ENCODE peak calls at places on chromosome 21, in nine cellular contexts. R is astrocyte of the spinal cord, T is T-helper 22 cell, E is brain microvascular endothelial cell, O is naive B cell, Z is thoracic aorta, F is heart left ventricle, G is NCI-H345, D is Right ventricle myocardium superior. Y is an unnamed sample.

GRCh38 chr21:44998086-44998620 is 58.3 kb downstream of the SLX9 start:
- DNase-seq in R (no peak), T (no peak), E (no peak), O (no peak), Z (no peak), F (peak), G (no peak), D (peak), Y (no peak)

GRCh38 chr21:16993416-16994044 is 519.3 kb upstream of the CXADR start:
- DNase-seq in R (no peak), T (no peak), E (no peak), O (no peak), Z (no peak), F (no peak), G (no peak), D (no peak), Y (no peak)

GRCh38 chr21:41837756-41838297 is 41.3 kb downstream of the PRDM15 start:
- DNase-seq in R (no peak), T (no peak), E (no peak), O (no peak), Z (no peak), F (no peak), G (no peak), D (peak), Y (no peak)

GRCh38 chr21:44962481-44962966 is 22.7 kb downstream of the SLX9 start:
- DNase-seq in R (peak), T (no peak), E (peak), O (no peak), Z (peak), F (peak), G (no peak), D (peak), Y (no peak)

GRCh38 chr21:18614327-18614726 is 210.7 kb upstream of the TMPRSS15 start:
- DNase-seq in R (no peak), T (no peak), E (no peak), O (no peak), Z (no peak), F (no peak), G (peak), D (no peak), Y (no peak)

GRCh38 chr21:35658242-35658641 is 402.1 kb downstream of the SETD4 start:
- DNase-seq in R (peak), T (no peak), E (peak), O (no peak), Z (no peak), F (no peak), G (no peak), D (no peak), Y (no peak)

GRCh38 chr21:14862794-14863720 is 201.7 kb downstream of the NRIP1 start:
- DNase-seq in R (peak), T (no peak), E (no peak), O (no peak), Z (no peak), F (no peak), G (no peak), D (no peak), Y (no peak)

GRCh38 chr21:17869115-17869514 is 50.0 kb upstream of the C21orf91 start:
- DNase-seq in R (no peak), T (no peak), E (no peak), O (no peak), Z (no peak), F (no peak), G (no peak), D (no peak), Y (no peak)

GRCh38 chr21:36237441-36237840 is 80.8 kb downstream of the DOP1B start:
- DNase-seq in R (no peak), T (no peak), E (no peak), O (no peak), Z (no peak), F (no peak), G (peak), D (no peak), Y (no peak)

GRCh38 chr21:42426876-42427480 is 23.3 kb downstream of the UBASH3A start:
- DNase-seq in R (no peak), T (no peak), E (no peak), O (no peak), Z (no peak), F (no peak), G (no peak), D (no peak), Y (no peak)

GRCh38 chr21:46079357-46080170 is 18.3 kb upstream of the COL6A2 start:
- DNase-seq in R (peak), T (no peak), E (peak), O (no peak), Z (no peak), F (peak), G (no peak), D (peak), Y (no peak)

GRCh38 chr21:34802180-34802899 is 133.5 kb downstream of the CLIC6 start:
- DNase-seq in R (no peak), T (no peak), E (no peak), O (no peak), Z (no peak), F (no peak), G (no peak), D (no peak), Y (no peak)

GRCh38 chr21:16307256-16307655 is 577.5 kb downstream of the USP25 start:
- DNase-seq in R (peak), T (no peak), E (no peak), O (no peak), Z (no peak), F (no peak), G (no peak), D (no peak), Y (no peak)

GRCh38 chr21:41877901-41878830 is 978 bp downstream of the PRDM15 start:
- DNase-seq in R (peak), T (no peak), E (peak), O (peak), Z (no peak), F (no peak), G (peak), D (no peak), Y (no peak)

GRCh38 chr21:36613064-36613463 is 85.9 kb upstream of the SIM2 start:
- DNase-seq in R (peak), T (no peak), E (peak), O (no peak), Z (no peak), F (no peak), G (no peak), D (no peak), Y (no peak)

GRCh38 chr21:37915941-37916794 is at the start of gene KCNJ6:
- DNase-seq in R (peak), T (no peak), E (peak), O (no peak), Z (no peak), F (peak), G (peak), D (peak), Y (peak)

GRCh38 chr21:15617968-15618367 is 111.8 kb upstream of the USP25 start:
- DNase-seq in R (peak), T (no peak), E (peak), O (no peak), Z (no peak), F (no peak), G (no peak), D (no peak), Y (peak)

Y was measured in iPS-NIHi11.